ENCODE peak calls at places on chromosomes 3 and 15, in five cellular contexts. One of them, this sample, is unnamed.

GRCh38 chr15:70301396-70301795 is 203.7 kb upstream of the TLE3 start:
- DNase-seq in occipital lobe: no peak
- DNase-seq in stimulated activated CD8-positive, alpha-beta memory T cell treated with anti-CD3 and anti-CD28 coated beads, Interleukin-12 subunit alpha, Interleukin-12 subunit beta, amount 100 ng/mL, for 4 hours: no peak
- DNase-seq in CD8-positive, alpha-beta T cell: no peak
- DNase-seq in H54: no peak
- DNase-seq in this sample: no peak

GRCh38 chr15:89630974-89631901 is 24.0 kb downstream of the KIF7 start:
- DNase-seq in occipital lobe: no peak
- DNase-seq in H54: no peak
- DNase-seq in CD8-positive, alpha-beta T cell: no peak
- DNase-seq in stimulated activated CD8-positive, alpha-beta memory T cell treated with anti-CD3 and anti-CD28 coated beads, Interleukin-12 subunit alpha, Interleukin-12 subunit beta, amount 100 ng/mL, for 4 hours: no peak
- DNase-seq in this sample: no peak

GRCh38 chr3:187696036-187696435 is 6.3 kb downstream of the RTP2 start:
- DNase-seq in stimulated activated CD8-positive, alpha-beta memory T cell treated with anti-CD3 and anti-CD28 coated beads, Interleukin-12 subunit alpha, Interleukin-12 subunit beta, amount 100 ng/mL, for 4 hours: no peak
- DNase-seq in H54: no peak
- DNase-seq in occipital lobe: no peak
- DNase-seq in CD8-positive, alpha-beta T cell: no peak
- DNase-seq in this sample: no peak

GRCh38 chr3:61663728-61664492 is 102.5 kb downstream of the PTPRG start:
- DNase-seq in CD8-positive, alpha-beta T cell: no peak
- DNase-seq in H54: peak; percentile 70
- DNase-seq in stimulated activated CD8-positive, alpha-beta memory T cell treated with anti-CD3 and anti-CD28 coated beads, Interleukin-12 subunit alpha, Interleukin-12 subunit beta, amount 100 ng/mL, for 4 hours: no peak
- DNase-seq in occipital lobe: no peak
- DNase-seq in this sample: no peak

GRCh38 chr3:126114406-126115386 is 30.8 kb upstream of the SLC41A3 start:
- DNase-seq in H54: no peak
- DNase-seq in occipital lobe: no peak
- DNase-seq in stimulated activated CD8-positive, alpha-beta memory T cell treated with anti-CD3 and anti-CD28 coated beads, Interleukin-12 subunit alpha, Interleukin-12 subunit beta, amount 100 ng/mL, for 4 hours: no peak
- DNase-seq in CD8-positive, alpha-beta T cell: no peak
- DNase-seq in this sample: peak; percentile 61

GRCh38 chr3:194711913-194712312 is 26.2 kb downstream of the FAM43A start:
- DNase-seq in H54: peak; percentile 60
- DNase-seq in occipital lobe: no peak
- DNase-seq in CD8-positive, alpha-beta T cell: no peak
- DNase-seq in stimulated activated CD8-positive, alpha-beta memory T cell treated with anti-CD3 and anti-CD28 coated beads, Interleukin-12 subunit alpha, Interleukin-12 subunit beta, amount 100 ng/mL, for 4 hours: no peak
- DNase-seq in this sample: no peak

GRCh38 chr3:112682361-112682760 is 41.4 kb upstream of the CCDC80 start:
- DNase-seq in CD8-positive, alpha-beta T cell: no peak
- DNase-seq in occipital lobe: no peak
- DNase-seq in stimulated activated CD8-positive, alpha-beta memory T cell treated with anti-CD3 and anti-CD28 coated beads, Interleukin-12 subunit alpha, Interleukin-12 subunit beta, amount 100 ng/mL, for 4 hours: no peak
- DNase-seq in H54: no peak
- DNase-seq in this sample: no peak

GRCh38 chr3:151319613-151320012 is 3.0 kb upstream of the GPR87 start:
- DNase-seq in CD8-positive, alpha-beta T cell: no peak
- DNase-seq in stimulated activated CD8-positive, alpha-beta memory T cell treated with anti-CD3 and anti-CD28 coated beads, Interleukin-12 subunit alpha, Interleukin-12 subunit beta, amount 100 ng/mL, for 4 hours: no peak
- DNase-seq in occipital lobe: no peak
- DNase-seq in H54: no peak
- DNase-seq in this sample: no peak

GRCh38 chr3:67863869-67864268 is 209.5 kb upstream of the SUCLG2 start:
- DNase-seq in CD8-positive, alpha-beta T cell: no peak
- DNase-seq in stimulated activated CD8-positive, alpha-beta memory T cell treated with anti-CD3 and anti-CD28 coated beads, Interleukin-12 subunit alpha, Interleukin-12 subunit beta, amount 100 ng/mL, for 4 hours: no peak
- DNase-seq in H54: peak; percentile 7
- DNase-seq in occipital lobe: no peak
- DNase-seq in this sample: no peak

GRCh38 chr3:4897765-4898453 is 81.3 kb upstream of the BHLHE40 start:
- DNase-seq in stimulated activated CD8-positive, alpha-beta memory T cell treated with anti-CD3 and anti-CD28 coated beads, Interleukin-12 subunit alpha, Interleukin-12 subunit beta, amount 100 ng/mL, for 4 hours: no peak
- DNase-seq in occipital lobe: no peak
- DNase-seq in CD8-positive, alpha-beta T cell: no peak
- DNase-seq in H54: no peak
- DNase-seq in this sample: no peak

GRCh38 chr3:107561980-107562379 is 39.2 kb downstream of the BBX start:
- DNase-seq in occipital lobe: no peak
- DNase-seq in stimulated activated CD8-positive, alpha-beta memory T cell treated with anti-CD3 and anti-CD28 coated beads, Interleukin-12 subunit alpha, Interleukin-12 subunit beta, amount 100 ng/mL, for 4 hours: no peak
- DNase-seq in H54: no peak
- DNase-seq in CD8-positive, alpha-beta T cell: no peak
- DNase-seq in this sample: no peak

GRCh38 chr3:18680759-18681158 is 255.6 kb upstream of the SATB1 start:
- DNase-seq in stimulated activated CD8-positive, alpha-beta memory T cell treated with anti-CD3 and anti-CD28 coated beads, Interleukin-12 subunit alpha, Interleukin-12 subunit beta, amount 100 ng/mL, for 4 hours: no peak
- DNase-seq in CD8-positive, alpha-beta T cell: no peak
- DNase-seq in occipital lobe: no peak
- DNase-seq in H54: no peak
- DNase-seq in this sample: no peak

GRCh38 chr3:18725668-18726407 is 300.7 kb upstream of the SATB1 start:
- DNase-seq in H54: no peak
- DNase-seq in stimulated activated CD8-positive, alpha-beta memory T cell treated with anti-CD3 and anti-CD28 coated beads, Interleukin-12 subunit alpha, Interleukin-12 subunit beta, amount 100 ng/mL, for 4 hours: no peak
- DNase-seq in CD8-positive, alpha-beta T cell: no peak
- DNase-seq in occipital lobe: no peak
- DNase-seq in this sample: no peak

GRCh38 chr3:13282986-13283876 is 136.9 kb downstream of the NUP210 start:
- DNase-seq in stimulated activated CD8-positive, alpha-beta memory T cell treated with anti-CD3 and anti-CD28 coated beads, Interleukin-12 subunit alpha, Interleukin-12 subunit beta, amount 100 ng/mL, for 4 hours: no peak
- DNase-seq in occipital lobe: no peak
- DNase-seq in H54: no peak
- DNase-seq in CD8-positive, alpha-beta T cell: no peak
- DNase-seq in this sample: peak; percentile 10

GRCh38 chr3:16849240-16849639 is 35.5 kb upstream of the PLCL2 start:
- DNase-seq in CD8-positive, alpha-beta T cell: peak; percentile 42
- DNase-seq in H54: no peak
- DNase-seq in occipital lobe: peak; percentile 24
- DNase-seq in stimulated activated CD8-positive, alpha-beta memory T cell treated with anti-CD3 and anti-CD28 coated beads, Interleukin-12 subunit alpha, Interleukin-12 subunit beta, amount 100 ng/mL, for 4 hours: peak; percentile 31
- DNase-seq in this sample: peak; percentile 71

GRCh38 chr15:41429003-41429890 is 12.4 kb downstream of the RTF1 start:
- DNase-seq in H54: no peak
- DNase-seq in stimulated activated CD8-positive, alpha-beta memory T cell treated with anti-CD3 and anti-CD28 coated beads, Interleukin-12 subunit alpha, Interleukin-12 subunit beta, amount 100 ng/mL, for 4 hours: no peak
- DNase-seq in CD8-positive, alpha-beta T cell: no peak
- DNase-seq in occipital lobe: no peak
- DNase-seq in this sample: no peak

GRCh38 chr3:52077900-52078299 is 21.5 kb upstream of the DUSP7 start:
- DNase-seq in H54: no peak
- DNase-seq in CD8-positive, alpha-beta T cell: no peak
- DNase-seq in occipital lobe: no peak
- DNase-seq in stimulated activated CD8-positive, alpha-beta memory T cell treated with anti-CD3 and anti-CD28 coated beads, Interleukin-12 subunit alpha, Interleukin-12 subunit beta, amount 100 ng/mL, for 4 hours: no peak
- DNase-seq in this sample: peak; percentile 33

GRCh38 chr3:195893516-195893915 is 14.8 kb downstream of the TNK2 start:
- DNase-seq in CD8-positive, alpha-beta T cell: no peak
- DNase-seq in occipital lobe: peak; percentile 68
- DNase-seq in H54: no peak
- DNase-seq in stimulated activated CD8-positive, alpha-beta memory T cell treated with anti-CD3 and anti-CD28 coated beads, Interleukin-12 subunit alpha, Interleukin-12 subunit beta, amount 100 ng/mL, for 4 hours: no peak
- DNase-seq in this sample: no peak

GRCh38 chr3:157785071-157785826 is 282.0 kb upstream of the VEPH1 start:
- DNase-seq in occipital lobe: no peak
- DNase-seq in stimulated activated CD8-positive, alpha-beta memory T cell treated with anti-CD3 and anti-CD28 coated beads, Interleukin-12 subunit alpha, Interleukin-12 subunit beta, amount 100 ng/mL, for 4 hours: no peak
- DNase-seq in CD8-positive, alpha-beta T cell: no peak
- DNase-seq in H54: peak; percentile 48
- DNase-seq in this sample: peak; percentile 46

GRCh38 chr3:161316006-161316689 is 55.2 kb downstream of the SPTSSB start:
- DNase-seq in CD8-positive, alpha-beta T cell: no peak
- DNase-seq in H54: no peak
- DNase-seq in stimulated activated CD8-positive, alpha-beta memory T cell treated with anti-CD3 and anti-CD28 coated beads, Interleukin-12 subunit alpha, Interleukin-12 subunit beta, amount 100 ng/mL, for 4 hours: no peak
- DNase-seq in occipital lobe: no peak
- DNase-seq in this sample: no peak

GRCh38 chr3:139554628-139555027 is 15.1 kb upstream of the RBP1 start:
- DNase-seq in CD8-positive, alpha-beta T cell: no peak
- DNase-seq in occipital lobe: no peak
- DNase-seq in stimulated activated CD8-positive, alpha-beta memory T cell treated with anti-CD3 and anti-CD28 coated beads, Interleukin-12 subunit alpha, Interleukin-12 subunit beta, amount 100 ng/mL, for 4 hours: no peak
- DNase-seq in H54: no peak
- DNase-seq in this sample: no peak

GRCh38 chr15:74830868-74831267 is 4.4 kb downstream of the CPLX3 start:
- DNase-seq in CD8-positive, alpha-beta T cell: no peak
- DNase-seq in occipital lobe: peak; percentile 57
- DNase-seq in H54: no peak
- DNase-seq in stimulated activated CD8-positive, alpha-beta memory T cell treated with anti-CD3 and anti-CD28 coated beads, Interleukin-12 subunit alpha, Interleukin-12 subunit beta, amount 100 ng/mL, for 4 hours: no peak
- DNase-seq in this sample: no peak

GRCh38 chr15:99122831-99123705 is 18.2 kb downstream of the SYNM start:
- DNase-seq in CD8-positive, alpha-beta T cell: no peak
- DNase-seq in occipital lobe: no peak
- DNase-seq in stimulated activated CD8-positive, alpha-beta memory T cell treated with anti-CD3 and anti-CD28 coated beads, Interleukin-12 subunit alpha, Interleukin-12 subunit beta, amount 100 ng/mL, for 4 hours: no peak
- DNase-seq in H54: no peak
- DNase-seq in this sample: no peak

GRCh38 chr3:190381356-190381940 is 6.5 kb upstream of the CLDN16 start:
- DNase-seq in occipital lobe: no peak
- DNase-seq in H54: no peak
- DNase-seq in stimulated activated CD8-positive, alpha-beta memory T cell treated with anti-CD3 and anti-CD28 coated beads, Interleukin-12 subunit alpha, Interleukin-12 subunit beta, amount 100 ng/mL, for 4 hours: no peak
- DNase-seq in CD8-positive, alpha-beta T cell: no peak
- DNase-seq in this sample: no peak

GRCh38 chr15:45276851-45277250 is 24.8 kb downstream of the SLC28A2 start:
- DNase-seq in stimulated activated CD8-positive, alpha-beta memory T cell treated with anti-CD3 and anti-CD28 coated beads, Interleukin-12 subunit alpha, Interleukin-12 subunit beta, amount 100 ng/mL, for 4 hours: no peak
- DNase-seq in CD8-positive, alpha-beta T cell: no peak
- DNase-seq in occipital lobe: no peak
- DNase-seq in H54: no peak
- DNase-seq in this sample: no peak

GRCh38 chr3:172119266-172119957 is 80.0 kb downstream of the FNDC3B start:
- DNase-seq in occipital lobe: no peak
- DNase-seq in CD8-positive, alpha-beta T cell: no peak
- DNase-seq in stimulated activated CD8-positive, alpha-beta memory T cell treated with anti-CD3 and anti-CD28 coated beads, Interleukin-12 subunit alpha, Interleukin-12 subunit beta, amount 100 ng/mL, for 4 hours: no peak
- DNase-seq in H54: no peak
- DNase-seq in this sample: no peak